ENCODE peak calls at places on chromosomes 1 and 21, in seven cellular contexts. S, V, C, N, I, F and M are unnamed samples.

GRCh38 chr1:214445201-214445600 is 106.2 kb downstream of the PTPN14 start:
- DNase-seq in S (no peak), V (no peak), C (no peak), N (no peak), I (no peak), F (no peak), M (no peak)

GRCh38 chr1:29808141-29808995 is 572.0 kb downstream of the PTPRU start:
- DNase-seq in S (no peak), V (no peak), C (peak), N (no peak), I (peak), F (no peak), M (no peak)

GRCh38 chr21:42563261-42564045 is 49.8 kb downstream of the SLC37A1 start:
- DNase-seq in S (peak), V (peak), C (peak), N (no peak), I (peak), F (no peak), M (peak)

GRCh38 chr1:224434447-224435317 is at the start of gene WDR26:
- DNase-seq in S (peak), V (peak), C (peak), N (peak), I (peak), F (peak), M (peak)

GRCh38 chr1:206905295-206906164 is 8.3 kb downstream of the IL24 start:
- DNase-seq in S (no peak), V (no peak), C (no peak), N (peak), I (no peak), F (peak), M (no peak)

GRCh38 chr1:225684741-225685140 is 31.8 kb upstream of the ENAH start:
- DNase-seq in S (no peak), V (no peak), C (no peak), N (no peak), I (no peak), F (no peak), M (no peak)

GRCh38 chr1:6473974-6474814 is 8.2 kb upstream of the TNFRSF25 start:
- DNase-seq in S (no peak), V (no peak), C (no peak), N (no peak), I (no peak), F (no peak), M (peak)

GRCh38 chr1:164907666-164908065 is 348.7 kb downstream of the PBX1 start:
- DNase-seq in S (no peak), V (no peak), C (no peak), N (no peak), I (no peak), F (no peak), M (no peak)

GRCh38 chr1:41664861-41665640 is 180.6 kb upstream of the EDN2 start:
- DNase-seq in S (no peak), V (no peak), C (no peak), N (peak), I (no peak), F (peak), M (no peak)

GRCh38 chr1:190478193-190479007 is 736 bp upstream of the BRINP3 start:
- DNase-seq in S (no peak), V (peak), C (no peak), N (peak), I (no peak), F (peak), M (peak)

GRCh38 chr1:2170211-2170610 is 24.4 kb downstream of the FAAP20 start:
- DNase-seq in S (no peak), V (no peak), C (no peak), N (peak), I (no peak), F (no peak), M (no peak)

GRCh38 chr21:45080639-45081414 is 6.4 kb downstream of the ADARB1 start:
- DNase-seq in S (no peak), V (no peak), C (peak), N (peak), I (no peak), F (no peak), M (no peak)

GRCh38 chr1:31591425-31592093 is 15.2 kb downstream of the TINAGL1 start:
- DNase-seq in S (no peak), V (no peak), C (no peak), N (no peak), I (no peak), F (no peak), M (no peak)

GRCh38 chr1:184499626-184500025 is 112.8 kb downstream of the C1orf21 start:
- DNase-seq in S (no peak), V (no peak), C (no peak), N (peak), I (no peak), F (no peak), M (no peak)

GRCh38 chr1:41474490-41475271 is 9.8 kb downstream of the EDN2 start:
- DNase-seq in S (peak), V (peak), C (peak), N (no peak), I (no peak), F (no peak), M (peak)

GRCh38 chr1:8560611-8561544 is 243.0 kb downstream of the SLC45A1 start:
- DNase-seq in S (no peak), V (peak), C (no peak), N (peak), I (no peak), F (peak), M (no peak)

GRCh38 chr1:84789014-84789413 is 98.8 kb upstream of the SSX2IP start:
- DNase-seq in S (no peak), V (no peak), C (no peak), N (no peak), I (no peak), F (no peak), M (no peak)

DNA sequence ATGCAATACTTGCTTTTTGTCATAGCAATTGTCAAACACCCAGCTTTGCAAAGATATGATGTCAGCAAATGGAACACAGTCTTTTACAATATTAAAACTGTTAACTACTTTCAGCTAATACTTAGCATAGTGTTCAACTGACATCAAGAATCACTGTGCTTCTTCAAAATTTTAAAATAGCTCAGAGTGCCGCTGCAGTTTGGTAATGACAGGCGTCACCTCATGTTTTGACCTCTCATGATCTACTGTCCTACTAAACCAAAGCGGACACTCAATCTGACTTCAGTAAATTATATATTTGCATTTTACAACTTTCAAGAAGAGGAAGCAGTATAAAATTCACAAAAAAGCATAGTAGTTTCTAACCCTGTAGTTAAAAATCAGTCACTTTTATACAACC is 2.0 kb downstream of the FMO1 start:
- DNase-seq in S (no peak), V (no peak), C (no peak), N (no peak), I (no peak), F (no peak), M (no peak)
- TF ChIP-seq POLR2A in S (no peak), V (no peak), C (no peak), N (no peak), I (no peak), F (no peak), M (no peak)

GRCh38 chr1:26826261-26827201 is at the start of gene ZDHHC18:
- DNase-seq in S (peak), V (peak), C (peak), N (peak), I (peak), F (no peak), M (peak)
- TF ChIP-seq CTCF in S (peak), V (peak), C (peak), N (peak), I (no peak), F (peak), M (peak)

DNA sequence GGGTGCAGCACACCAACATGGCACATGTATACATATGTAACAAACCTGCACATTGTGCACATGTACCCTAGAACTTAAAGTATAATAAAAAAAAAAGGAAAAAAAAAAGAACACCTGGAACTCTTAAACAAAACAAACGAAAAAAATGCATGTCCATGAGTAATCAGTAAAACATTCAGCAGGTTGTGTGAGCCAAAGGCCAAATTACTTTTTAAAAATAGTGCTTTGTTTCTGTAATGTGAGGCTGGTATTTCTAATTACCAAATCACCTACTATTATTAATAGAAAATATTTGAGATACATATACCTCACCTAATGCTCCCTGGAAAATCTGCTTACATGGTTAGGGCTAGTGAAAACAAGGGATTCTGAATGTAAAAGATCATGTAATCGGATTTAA is 294.4 kb upstream of the NR5A2 start:
- DNase-seq in S (no peak), V (no peak), C (no peak), N (no peak), I (no peak), F (no peak), M (no peak)
- H3K27ac ChIP-seq in S (no peak), V (no peak), C (no peak), N (no peak), I (no peak), F (peak), M (no peak)

GRCh38 chr1:39954870-39955546 is at the start of gene MFSD2A:
- DNase-seq in S (peak), V (peak), C (peak), N (peak), I (peak), F (peak), M (peak)
- TF ChIP-seq POLR2A in S (no peak), V (no peak), C (peak), N (peak), I (no peak), F (peak), M (peak)

GRCh38 chr1:204213668-204214662 is at the start of gene GOLT1A:
- DNase-seq in S (peak), V (peak), C (peak), N (peak), I (peak), F (peak), M (peak)
- TF ChIP-seq CTCF in S (peak), V (peak), C (peak), N (peak), I (no peak), F (peak), M (peak)